ENCODE peak calls at places on chromosomes 7 and 10, in nine cellular contexts. H is IMR-90, M is lower lobe of right lung, S is heart left ventricle, N is pancreas, E is esophagus squamous epithelium, G is OCI-LY7, C is mesothelial cell of epicardium, Y is cardiac fibroblast. K is an unnamed sample.
A peak's percentile ranks its signal among the peaks of the same experiment; 100 is the strongest.

GRCh38 chr7:150854066-150855000 is 2.0 kb downstream of the AOC1 start:
- DNase-seq in G (no peak), S (peak; percentile 14), E (no peak), M (no peak), Y (no peak), H (no peak), C (peak; percentile 33), N (no peak), K (peak; percentile 64)

GRCh38 chr10:78937800-78938694 is 130.7 kb upstream of the ZMIZ1 start:
- DNase-seq in Y (no peak), M (no peak), S (no peak), E (no peak), N (no peak), G (peak; percentile 43), H (no peak), C (no peak), K (no peak)

GRCh38 chr10:110008518-110009339 is 945 bp downstream of the ADD3 start:
- DNase-seq in G (peak; percentile 81), C (no peak), Y (no peak), M (peak; percentile 53), N (peak; percentile 71), S (peak; percentile 55), H (no peak), E (peak; percentile 10), K (no peak)

GRCh38 chr7:146690987-146691386 is 574.4 kb downstream of the CNTNAP2 start:
- DNase-seq in Y (no peak), E (no peak), C (no peak), N (no peak), G (no peak), S (no peak), M (no peak), H (no peak), K (no peak)

GRCh38 chr10:60291354-60291930 is 98.2 kb downstream of the ANK3 start:
- DNase-seq in C (no peak), H (no peak), N (no peak), E (no peak), M (no peak), S (no peak), Y (peak; percentile 82), G (no peak), K (no peak)

GRCh38 chr7:92889081-92889480 is 52.7 kb upstream of the CDK6 start:
- DNase-seq in G (no peak), E (no peak), N (no peak), Y (no peak), S (no peak), H (no peak), M (no peak), C (no peak), K (no peak)

GRCh38 chr7:110539216-110539615 is 551.7 kb upstream of the LRRN3 start:
- DNase-seq in M (no peak), S (no peak), C (no peak), G (no peak), N (no peak), H (peak; percentile 81), E (no peak), Y (no peak), K (no peak)

GRCh38 chr10:12628964-12629766 is 279.8 kb downstream of the CAMK1D start:
- DNase-seq in C (no peak), G (no peak), E (no peak), N (no peak), S (no peak), M (no peak), H (no peak), Y (no peak), K (no peak)

GRCh38 chr10:24080207-24080606 is 128.7 kb upstream of the KIAA1217 start:
- DNase-seq in M (no peak), C (no peak), Y (no peak), N (no peak), G (no peak), S (no peak), E (no peak), H (no peak), K (no peak)

GRCh38 chr10:79264942-79265341 is 82.3 kb upstream of the PPIF start:
- DNase-seq in M (no peak), G (no peak), C (no peak), E (no peak), Y (peak; percentile 63), N (peak; percentile 51), S (peak; percentile 47), H (peak; percentile 28), K (no peak)

GRCh38 chr7:18408461-18408860 is 87.1 kb upstream of the HDAC9 start:
- DNase-seq in N (no peak), H (peak; percentile 90), S (no peak), C (no peak), M (no peak), E (no peak), G (no peak), Y (peak; percentile 96), K (no peak)

GRCh38 chr10:91758303-91759146 is 39.7 kb upstream of the TNKS2 start:
- DNase-seq in H (peak; percentile 75), N (no peak), E (no peak), G (peak; percentile 72), M (no peak), Y (peak; percentile 77), S (no peak), C (no peak), K (no peak)

GRCh38 chr7:8212638-8213037 is 49.3 kb downstream of the ICA1 start:
- DNase-seq in H (no peak), G (no peak), M (no peak), E (no peak), C (no peak), N (no peak), S (no peak), Y (no peak), K (no peak)

GRCh38 chr7:96178581-96178980 is 143.3 kb downstream of the SLC25A13 start:
- DNase-seq in E (no peak), H (no peak), C (no peak), M (no peak), Y (no peak), G (no peak), N (no peak), S (no peak), K (no peak)

GRCh38 chr7:134926396-134926795 is 59.9 kb upstream of the AGBL3 start:
- DNase-seq in N (no peak), M (no peak), E (no peak), H (peak; percentile 26), G (no peak), Y (peak; percentile 42), C (no peak), S (no peak), K (no peak)

GRCh38 chr7:27962250-27962649 is 218.3 kb downstream of the JAZF1 start:
- DNase-seq in Y (peak; percentile 9), M (no peak), G (no peak), H (peak; percentile 55), E (no peak), C (no peak), N (no peak), S (no peak), K (no peak)

GRCh38 chr10:91239789-91240188 is 19.3 kb downstream of the PCGF5 start:
- DNase-seq in C (no peak), S (no peak), E (no peak), H (no peak), Y (no peak), M (no peak), G (no peak), N (no peak), K (no peak)

GRCh38 chr10:112953075-112953501 is 3.0 kb downstream of the TCF7L2 start:
- DNase-seq in E (no peak), G (no peak), M (peak; percentile 51), N (peak; percentile 44), H (peak; percentile 37), S (peak; percentile 40), C (peak; percentile 50), Y (peak; percentile 45), K (no peak)
- TF ChIP-seq CTCF in E (no peak), G (no peak), M (no peak), N (no peak), H (no peak), S (no peak), C (no peak), Y (no peak), K (no peak)

GRCh38 chr10:33559105-33559504 is 224.6 kb upstream of the NRP1 start:
- DNase-seq in S (no peak), G (no peak), H (peak; percentile 79), E (no peak), C (no peak), M (no peak), Y (peak; percentile 83), N (no peak), K (no peak)
- TF ChIP-seq CTCF in S (no peak), G (no peak), H (no peak), E (no peak), C (no peak), M (no peak), Y (peak; percentile 36), N (no peak), K (no peak)

DNA sequence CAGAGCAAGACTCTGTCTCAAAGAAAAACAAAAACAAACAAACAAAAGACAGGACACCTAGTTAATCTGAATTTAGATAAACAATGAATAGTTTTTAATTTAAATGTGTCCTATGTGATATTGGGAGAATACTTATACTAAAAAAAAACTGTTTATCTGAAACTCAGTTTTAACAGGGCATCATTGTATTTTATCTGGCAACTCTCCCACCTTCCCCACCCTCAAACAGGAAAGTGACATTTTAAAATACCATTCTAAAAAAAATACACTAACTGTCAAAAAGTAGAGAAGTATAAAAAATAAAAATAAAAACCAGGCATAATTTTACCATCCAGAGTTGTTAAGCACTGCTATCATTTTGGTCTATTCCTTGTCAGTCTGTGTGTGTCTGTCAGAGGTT is 119.0 kb downstream of the RTKN2 start:
- DNase-seq in G (no peak), E (no peak), C (no peak), N (no peak), H (no peak), S (no peak), Y (no peak), M (no peak), K (no peak)
- TF ChIP-seq CTCF in G (no peak), E (no peak), C (no peak), N (no peak), H (no peak), S (no peak), Y (no peak), M (no peak), K (no peak)

GRCh38 chr10:35882422-35883150 is 240.5 kb upstream of the FZD8 start:
- DNase-seq in H (no peak), C (no peak), M (no peak), E (no peak), G (no peak), N (no peak), Y (no peak), S (no peak), K (no peak)
- TF ChIP-seq CTCF in H (peak; percentile 2), C (no peak), M (no peak), E (no peak), G (no peak), N (no peak), Y (no peak), S (no peak), K (no peak)

GRCh38 chr7:2403718-2404648 is 572 bp downstream of the CHST12 start:
- DNase-seq in S (peak; percentile 37), M (no peak), H (peak; percentile 21), E (no peak), Y (peak; percentile 25), N (peak; percentile 52), G (peak; percentile 58), C (peak; percentile 68), K (no peak)
- TF ChIP-seq CTCF in S (peak; percentile 26), M (peak; percentile 18), H (no peak), E (no peak), Y (peak; percentile 4), N (no peak), G (no peak), C (peak; percentile 24), K (peak; percentile 65)

K was measured in type B pancreatic cell.